ENCODE peak calls at places on chromosomes 5 and 9, in five cellular contexts. One of them, this sample, is unnamed.
A peak's percentile ranks its signal among the peaks of the same experiment; 100 is the strongest.

GRCh38 chr5:72364961-72365360 is 44.8 kb downstream of the PTCD2 start:
- DNase-seq in thoracic aorta: no peak
- DNase-seq in testis: no peak
- DNase-seq in IMR-90: no peak
- DNase-seq in psoas muscle: no peak
- DNase-seq in this sample: no peak

GRCh38 chr9:121362813-121363585 is 7.1 kb downstream of the STOM start:
- DNase-seq in psoas muscle: no peak
- DNase-seq in IMR-90: peak; percentile 52
- DNase-seq in thoracic aorta: no peak
- DNase-seq in testis: no peak
- DNase-seq in this sample: no peak

GRCh38 chr5:150860422-150860821 is 14.1 kb downstream of the IRGM start:
- DNase-seq in psoas muscle: no peak
- DNase-seq in testis: no peak
- DNase-seq in IMR-90: no peak
- DNase-seq in thoracic aorta: no peak
- DNase-seq in this sample: no peak

GRCh38 chr5:43482490-43483064 is 1.1 kb downstream of the TMEM267 start:
- DNase-seq in testis: no peak
- DNase-seq in thoracic aorta: no peak
- DNase-seq in IMR-90: peak; percentile 28
- DNase-seq in psoas muscle: no peak
- DNase-seq in this sample: no peak

GRCh38 chr5:82406200-82406773 is 128.1 kb upstream of the RPS23 start:
- DNase-seq in thoracic aorta: no peak
- DNase-seq in IMR-90: peak; percentile 68
- DNase-seq in psoas muscle: no peak
- DNase-seq in testis: no peak
- DNase-seq in this sample: no peak

GRCh38 chr9:13832451-13832850 is 481.5 kb downstream of the NFIB start:
- DNase-seq in thoracic aorta: no peak
- DNase-seq in psoas muscle: no peak
- DNase-seq in IMR-90: no peak
- DNase-seq in testis: no peak
- DNase-seq in this sample: no peak

GRCh38 chr5:33283243-33283642 is 157.5 kb upstream of the TARS1 start:
- DNase-seq in thoracic aorta: no peak
- DNase-seq in testis: no peak
- DNase-seq in psoas muscle: no peak
- DNase-seq in IMR-90: no peak
- DNase-seq in this sample: no peak

GRCh38 chr5:157387683-157388093 is 72.3 kb upstream of the NIPAL4 start:
- DNase-seq in IMR-90: peak; percentile 98
- DNase-seq in testis: peak; percentile 30
- DNase-seq in thoracic aorta: peak; percentile 49
- DNase-seq in psoas muscle: no peak
- DNase-seq in this sample: no peak

GRCh38 chr9:136293476-136294077 is 10.3 kb downstream of the CCDC187 start:
- DNase-seq in testis: no peak
- DNase-seq in thoracic aorta: no peak
- DNase-seq in psoas muscle: peak; percentile 34
- DNase-seq in IMR-90: no peak
- DNase-seq in this sample: no peak

GRCh38 chr9:99158629-99159028 is 53.7 kb downstream of the TGFBR1 start:
- DNase-seq in thoracic aorta: no peak
- DNase-seq in testis: peak; percentile 52
- DNase-seq in IMR-90: no peak
- DNase-seq in psoas muscle: no peak
- DNase-seq in this sample: no peak

GRCh38 chr5:352639-353598 is 31.4 kb downstream of the AHRR start:
- DNase-seq in psoas muscle: no peak
- DNase-seq in testis: peak; percentile 7
- DNase-seq in IMR-90: no peak
- DNase-seq in thoracic aorta: no peak
- DNase-seq in this sample: peak; percentile 38

GRCh38 chr9:17222932-17223331 is 88.1 kb downstream of the CNTLN start:
- DNase-seq in IMR-90: no peak
- DNase-seq in thoracic aorta: no peak
- DNase-seq in testis: no peak
- DNase-seq in psoas muscle: no peak
- DNase-seq in this sample: no peak

DNA sequence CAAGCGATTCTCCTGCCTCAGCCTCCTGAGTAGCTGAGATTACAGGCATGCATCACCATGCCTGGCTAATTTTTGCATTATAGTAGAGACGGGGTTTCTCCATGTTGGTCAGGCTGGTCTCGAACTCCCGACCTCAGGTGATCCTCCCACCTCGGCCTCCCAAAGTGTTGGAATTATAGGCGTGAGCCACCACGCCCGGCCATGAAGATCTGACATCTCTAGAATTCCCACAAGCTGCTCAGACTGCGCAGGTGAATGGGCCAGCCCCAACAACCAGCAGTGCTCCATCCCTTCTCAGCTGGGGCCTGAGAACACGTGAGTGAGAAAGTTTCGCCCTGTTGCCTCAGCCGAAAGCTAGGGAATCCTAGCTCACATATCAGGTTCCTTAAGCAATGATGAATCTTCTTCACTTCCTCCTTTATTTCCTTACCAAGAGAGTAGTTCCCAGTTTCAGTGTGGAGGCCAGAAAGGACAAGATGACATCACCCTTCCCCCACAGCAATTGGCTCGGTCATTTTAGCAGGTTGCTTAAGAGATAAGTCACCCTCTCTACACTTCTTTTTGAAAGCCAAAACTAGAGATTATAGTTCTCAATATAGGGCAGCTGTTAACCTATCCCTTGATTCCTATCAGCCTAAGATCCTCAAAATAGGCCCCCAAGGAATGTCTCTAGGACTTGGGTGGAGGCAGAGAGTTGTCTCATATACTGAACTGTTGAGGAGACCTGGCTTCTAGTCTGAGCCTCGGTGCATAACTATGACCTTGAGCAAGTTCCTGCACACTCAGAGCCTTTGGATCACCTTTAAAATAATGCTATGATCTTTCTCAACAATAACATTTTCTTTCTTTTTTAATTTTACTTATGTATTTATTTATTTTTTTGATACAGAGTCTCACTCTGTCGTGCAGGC is 23.9 kb upstream of the PPP2CA start:
- DNase-seq in IMR-90: peak; percentile 67
- DNase-seq in psoas muscle: no peak
- DNase-seq in testis: no peak
- DNase-seq in thoracic aorta: no peak
- DNase-seq in this sample: no peak
- H3K4me1 ChIP-seq in IMR-90: peaks cover 18% of the 10 kb centered on the region
- H3K4me1 ChIP-seq in psoas muscle: peaks cover 32% of the 10 kb centered on the region
- H3K4me1 ChIP-seq in testis: no peaks in the 10 kb centered on the region
- H3K4me1 ChIP-seq in thoracic aorta: no peaks in the 10 kb centered on the region
- H3K4me1 ChIP-seq in this sample: peaks cover 17% of the 10 kb centered on the region

GRCh38 chr9:135282001-135282731 is 194.7 kb downstream of the OLFM1 start:
- DNase-seq in testis: peak; percentile 53
- DNase-seq in IMR-90: no peak
- DNase-seq in psoas muscle: peak; percentile 68
- DNase-seq in thoracic aorta: no peak
- DNase-seq in this sample: no peak
- H3K27ac ChIP-seq in testis: no peak overlapping the region
- H3K27ac ChIP-seq in IMR-90: no peak overlapping the region
- H3K27ac ChIP-seq in psoas muscle: no peak overlapping the region
- H3K27ac ChIP-seq in thoracic aorta: no peak overlapping the region
- H3K27ac ChIP-seq in this sample: no peak overlapping the region

GRCh38 chr5:141518616-141519015 is 29.7 kb downstream of the PCDHGC5 start:
- DNase-seq in IMR-90: no peak
- DNase-seq in testis: no peak
- DNase-seq in psoas muscle: no peak
- DNase-seq in thoracic aorta: no peak
- DNase-seq in this sample: no peak
- H3K4me1 ChIP-seq in IMR-90: peaks cover 52% of the 10 kb centered on the region
- H3K4me1 ChIP-seq in testis: peaks cover 25% of the 10 kb centered on the region
- H3K4me1 ChIP-seq in psoas muscle: peaks cover 90% of the 10 kb centered on the region
- H3K4me1 ChIP-seq in thoracic aorta: peaks cover 69% of the 10 kb centered on the region
- H3K4me1 ChIP-seq in this sample: peaks cover 66% of the 10 kb centered on the region

DNA sequence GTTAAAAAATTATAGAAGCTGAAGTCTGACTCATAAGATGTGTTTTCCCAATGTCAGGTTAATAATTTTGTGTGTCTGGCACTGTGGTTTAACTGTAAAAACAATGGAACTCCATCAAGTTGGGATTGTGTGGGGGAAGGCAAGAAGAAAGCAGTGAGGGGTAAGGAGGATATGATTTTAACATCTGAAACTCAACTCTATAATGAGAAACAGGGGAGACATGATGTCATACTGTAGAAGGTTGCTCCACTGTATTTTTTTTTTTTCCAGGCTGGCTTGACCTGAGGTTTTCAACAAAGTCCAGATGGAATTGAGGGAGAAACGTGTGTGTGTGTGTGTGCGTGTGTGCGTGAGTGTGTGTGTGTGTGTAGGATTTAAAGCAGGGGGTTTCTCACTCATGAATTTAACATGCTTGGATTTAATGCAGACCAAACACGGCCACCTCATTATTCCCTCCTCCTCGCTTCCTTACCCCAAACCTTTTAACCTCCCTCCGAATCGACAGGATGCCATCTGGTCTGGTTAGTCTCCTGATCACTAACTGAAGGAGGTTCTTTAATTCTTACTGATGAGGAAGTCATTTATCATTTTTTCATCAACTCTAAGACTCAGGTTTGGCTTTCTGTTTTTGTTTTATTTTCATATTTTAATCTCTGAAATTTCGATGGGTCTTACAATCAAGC is 140.2 kb upstream of the LPAR1 start:
- DNase-seq in psoas muscle: no peak
- DNase-seq in thoracic aorta: no peak
- DNase-seq in testis: no peak
- DNase-seq in IMR-90: peak; percentile 95
- DNase-seq in this sample: no peak
- H3K27ac ChIP-seq in psoas muscle: no peak overlapping the region
- H3K27ac ChIP-seq in thoracic aorta: no peak overlapping the region
- H3K27ac ChIP-seq in testis: no peak overlapping the region
- H3K27ac ChIP-seq in IMR-90: no peak overlapping the region
- H3K27ac ChIP-seq in this sample: no peak overlapping the region

GRCh38 chr9:96048954-96049831 is 173.7 kb downstream of the ERCC6L2 start:
- DNase-seq in testis: peak; percentile 23
- DNase-seq in thoracic aorta: peak; percentile 49
- DNase-seq in IMR-90: no peak
- DNase-seq in psoas muscle: peak; percentile 64
- DNase-seq in this sample: no peak
- H3K4me1 ChIP-seq in testis: peaks cover 37% of the 10 kb centered on the region
- H3K4me1 ChIP-seq in thoracic aorta: peaks cover 28% of the 10 kb centered on the region
- H3K4me1 ChIP-seq in IMR-90: no peaks in the 10 kb centered on the region
- H3K4me1 ChIP-seq in psoas muscle: no peaks in the 10 kb centered on the region
- H3K4me1 ChIP-seq in this sample: peaks cover 8% of the 10 kb centered on the region

DNA sequence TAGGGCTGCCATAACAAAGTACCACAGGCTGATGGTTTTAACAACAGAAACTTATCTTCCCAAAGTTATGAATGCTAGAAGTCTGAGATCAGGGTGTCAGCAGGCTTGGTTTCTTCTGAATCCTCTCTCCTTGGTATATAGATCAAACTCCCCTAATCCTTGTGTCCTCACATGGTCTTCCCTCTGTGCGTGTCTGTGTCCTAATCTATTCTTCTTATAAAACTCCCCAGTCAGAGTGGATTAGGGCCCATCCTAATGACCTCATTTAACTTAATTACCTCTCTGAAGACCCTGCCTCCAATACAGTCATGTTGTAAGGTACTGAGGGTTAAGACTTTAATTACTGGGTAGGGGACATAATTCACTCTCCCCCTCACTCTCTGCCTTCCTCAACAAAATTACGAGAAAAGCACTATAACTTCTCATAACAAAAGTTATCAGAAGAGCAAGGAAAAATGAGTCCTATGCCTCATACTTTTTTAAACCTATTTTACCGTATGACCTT is 68.6 kb downstream of the DPYSL3 start:
- DNase-seq in psoas muscle: no peak
- DNase-seq in thoracic aorta: no peak
- DNase-seq in IMR-90: no peak
- DNase-seq in testis: no peak
- DNase-seq in this sample: no peak
- H3K27ac ChIP-seq in psoas muscle: no peak overlapping the region
- H3K27ac ChIP-seq in thoracic aorta: peak overlapping the region; percentile 42
- H3K27ac ChIP-seq in IMR-90: no peak overlapping the region
- H3K27ac ChIP-seq in testis: peak overlapping the region; percentile 43
- H3K27ac ChIP-seq in this sample: no peak overlapping the region

GRCh38 chr5:154764967-154765366 is 9.8 kb downstream of the LARP1 start:
- DNase-seq in testis: no peak
- DNase-seq in thoracic aorta: no peak
- DNase-seq in psoas muscle: no peak
- DNase-seq in IMR-90: no peak
- DNase-seq in this sample: no peak

GRCh38 chr5:154767537-154767936 is 12.4 kb downstream of the LARP1 start:
- DNase-seq in IMR-90: no peak
- DNase-seq in psoas muscle: no peak
- DNase-seq in thoracic aorta: no peak
- DNase-seq in testis: no peak
- DNase-seq in this sample: no peak

GRCh38 chr5:154766558-154767281 is 11.5 kb downstream of the LARP1 start:
- DNase-seq in psoas muscle: no peak
- DNase-seq in testis: no peak
- DNase-seq in IMR-90: no peak
- DNase-seq in thoracic aorta: no peak
- DNase-seq in this sample: no peak

GRCh38 chr5:154768207-154768606 is 13.0 kb downstream of the LARP1 start:
- DNase-seq in IMR-90: no peak
- DNase-seq in psoas muscle: no peak
- DNase-seq in thoracic aorta: no peak
- DNase-seq in testis: no peak
- DNase-seq in this sample: no peak

DNA sequence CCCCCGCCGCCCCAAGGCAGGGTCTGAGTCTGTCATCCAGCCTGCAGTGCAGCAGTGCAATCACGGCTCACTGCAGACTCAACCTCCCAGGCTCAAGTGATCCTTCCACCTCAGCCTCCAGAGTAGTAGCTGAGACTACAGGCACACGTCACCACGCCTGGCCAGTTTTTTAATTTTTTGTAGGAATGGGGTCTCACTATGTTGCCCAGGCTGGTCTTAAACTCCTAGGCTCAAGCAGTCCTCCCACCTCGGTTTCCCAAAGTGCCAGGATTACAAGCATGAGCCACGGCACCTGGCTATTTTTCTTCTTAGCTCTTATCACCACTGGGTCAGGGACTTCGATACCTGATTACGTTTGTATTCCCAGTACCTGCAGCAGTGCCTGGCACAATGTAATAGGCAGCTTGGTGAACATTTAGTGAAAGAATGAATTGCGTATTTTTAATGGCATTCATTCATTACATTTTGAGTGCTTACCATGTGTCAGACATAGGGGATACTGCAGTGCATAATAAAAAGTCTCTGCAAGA is 10.3 kb downstream of the LARP1 start:
- DNase-seq in IMR-90: no peak
- DNase-seq in psoas muscle: no peak
- DNase-seq in testis: no peak
- DNase-seq in thoracic aorta: no peak
- DNase-seq in this sample: no peak
- H3K4me1 ChIP-seq in IMR-90: peaks cover 22% of the 10 kb centered on the region
- H3K4me1 ChIP-seq in psoas muscle: peaks cover 72% of the 10 kb centered on the region
- H3K4me1 ChIP-seq in testis: peaks cover 43% of the 10 kb centered on the region
- H3K4me1 ChIP-seq in thoracic aorta: peaks cover 74% of the 10 kb centered on the region
- H3K4me1 ChIP-seq in this sample: no peaks in the 10 kb centered on the region

GRCh38 chr5:149355688-149356087 is 2.2 kb upstream of the PCYOX1L start:
- DNase-seq in thoracic aorta: no peak
- DNase-seq in psoas muscle: no peak
- DNase-seq in IMR-90: no peak
- DNase-seq in testis: no peak
- DNase-seq in this sample: no peak
- H3K27ac ChIP-seq in thoracic aorta: no peak overlapping the region
- H3K27ac ChIP-seq in psoas muscle: no peak overlapping the region
- H3K27ac ChIP-seq in IMR-90: no peak overlapping the region
- H3K27ac ChIP-seq in testis: no peak overlapping the region
- H3K27ac ChIP-seq in this sample: no peak overlapping the region

GRCh38 chr9:98108540-98109031 is 10.4 kb downstream of the TRIM14 start:
- DNase-seq in testis: no peak
- DNase-seq in thoracic aorta: no peak
- DNase-seq in psoas muscle: no peak
- DNase-seq in IMR-90: no peak
- DNase-seq in this sample: no peak
- H3K4me1 ChIP-seq in testis: no peaks in the 10 kb centered on the region
- H3K4me1 ChIP-seq in thoracic aorta: no peaks in the 10 kb centered on the region
- H3K4me1 ChIP-seq in psoas muscle: no peaks in the 10 kb centered on the region
- H3K4me1 ChIP-seq in IMR-90: no peaks in the 10 kb centered on the region
- H3K4me1 ChIP-seq in this sample: no peaks in the 10 kb centered on the region